ENCODE peak calls at places on chromosomes 2 and 18, in nine cellular contexts. One of them, this sample, is unnamed.

GRCh38 chr2:1493361-1494126 is 80.3 kb downstream of the TPO start:
- DNase-seq in heart right ventricle: no peak
- DNase-seq in colonic mucosa: no peak
- DNase-seq in fibroblast of villous mesenchyme: no peak
- DNase-seq in OCI-LY7: no peak
- DNase-seq in left ventricle myocardium inferior: no peak
- DNase-seq in GM12865: no peak
- DNase-seq in HFF-Myc: no peak
- DNase-seq in fibroblast of the aortic adventitia: no peak
- DNase-seq in this sample: no peak

GRCh38 chr2:41966431-41966893 is 81.4 kb upstream of the PKDCC start:
- DNase-seq in heart right ventricle: peak
- DNase-seq in colonic mucosa: peak
- DNase-seq in GM12865: no peak
- DNase-seq in fibroblast of the aortic adventitia: peak
- DNase-seq in OCI-LY7: no peak
- DNase-seq in left ventricle myocardium inferior: peak
- DNase-seq in HFF-Myc: peak
- DNase-seq in fibroblast of villous mesenchyme: peak
- DNase-seq in this sample: peak

GRCh38 chr2:157470321-157470720 is 26.4 kb upstream of the CYTIP start:
- DNase-seq in fibroblast of villous mesenchyme: no peak
- DNase-seq in heart right ventricle: no peak
- DNase-seq in colonic mucosa: no peak
- DNase-seq in HFF-Myc: no peak
- DNase-seq in left ventricle myocardium inferior: no peak
- DNase-seq in GM12865: peak
- DNase-seq in fibroblast of the aortic adventitia: no peak
- DNase-seq in OCI-LY7: peak
- DNase-seq in this sample: no peak

GRCh38 chr2:237601453-237602116 is 11.1 kb upstream of the RAB17 start:
- DNase-seq in OCI-LY7: no peak
- DNase-seq in GM12865: no peak
- DNase-seq in fibroblast of villous mesenchyme: no peak
- DNase-seq in fibroblast of the aortic adventitia: no peak
- DNase-seq in HFF-Myc: no peak
- DNase-seq in left ventricle myocardium inferior: no peak
- DNase-seq in heart right ventricle: no peak
- DNase-seq in colonic mucosa: no peak
- DNase-seq in this sample: no peak

GRCh38 chr2:10533811-10534321 is 85.7 kb upstream of the ODC1 start:
- DNase-seq in OCI-LY7: no peak
- DNase-seq in HFF-Myc: no peak
- DNase-seq in fibroblast of the aortic adventitia: peak
- DNase-seq in colonic mucosa: no peak
- DNase-seq in left ventricle myocardium inferior: no peak
- DNase-seq in GM12865: no peak
- DNase-seq in fibroblast of villous mesenchyme: peak
- DNase-seq in heart right ventricle: no peak
- DNase-seq in this sample: peak

GRCh38 chr2:97950329-97951154 is 45.2 kb downstream of the TMEM131 start:
- DNase-seq in OCI-LY7: no peak
- DNase-seq in fibroblast of the aortic adventitia: peak
- DNase-seq in GM12865: no peak
- DNase-seq in heart right ventricle: no peak
- DNase-seq in colonic mucosa: no peak
- DNase-seq in left ventricle myocardium inferior: no peak
- DNase-seq in HFF-Myc: peak
- DNase-seq in fibroblast of villous mesenchyme: peak
- DNase-seq in this sample: peak

GRCh38 chr18:4352746-4353522 is 102.2 kb downstream of the DLGAP1 start:
- DNase-seq in left ventricle myocardium inferior: no peak
- DNase-seq in fibroblast of the aortic adventitia: no peak
- DNase-seq in HFF-Myc: no peak
- DNase-seq in fibroblast of villous mesenchyme: peak
- DNase-seq in OCI-LY7: no peak
- DNase-seq in GM12865: no peak
- DNase-seq in colonic mucosa: no peak
- DNase-seq in heart right ventricle: no peak
- DNase-seq in this sample: no peak

GRCh38 chr18:32438173-32438572 is 32.5 kb downstream of the GAREM1 start:
- DNase-seq in colonic mucosa: no peak
- DNase-seq in left ventricle myocardium inferior: peak
- DNase-seq in OCI-LY7: no peak
- DNase-seq in GM12865: no peak
- DNase-seq in heart right ventricle: peak
- DNase-seq in fibroblast of villous mesenchyme: no peak
- DNase-seq in fibroblast of the aortic adventitia: no peak
- DNase-seq in HFF-Myc: no peak
- DNase-seq in this sample: no peak

GRCh38 chr2:127024769-127025356 is 82.1 kb downstream of the BIN1 start:
- DNase-seq in colonic mucosa: peak
- DNase-seq in HFF-Myc: no peak
- DNase-seq in GM12865: no peak
- DNase-seq in left ventricle myocardium inferior: no peak
- DNase-seq in fibroblast of villous mesenchyme: no peak
- DNase-seq in heart right ventricle: no peak
- DNase-seq in fibroblast of the aortic adventitia: no peak
- DNase-seq in OCI-LY7: no peak
- DNase-seq in this sample: no peak

GRCh38 chr2:85308951-85309555 is 18.7 kb downstream of the TGOLN2 start:
- DNase-seq in HFF-Myc: no peak
- DNase-seq in heart right ventricle: peak
- DNase-seq in GM12865: peak
- DNase-seq in fibroblast of the aortic adventitia: peak
- DNase-seq in left ventricle myocardium inferior: peak
- DNase-seq in fibroblast of villous mesenchyme: peak
- DNase-seq in OCI-LY7: no peak
- DNase-seq in colonic mucosa: peak
- DNase-seq in this sample: peak

GRCh38 chr2:143844986-143845385 is 674.9 kb downstream of the ZEB2 start:
- DNase-seq in heart right ventricle: no peak
- DNase-seq in OCI-LY7: no peak
- DNase-seq in fibroblast of the aortic adventitia: no peak
- DNase-seq in GM12865: no peak
- DNase-seq in colonic mucosa: no peak
- DNase-seq in HFF-Myc: no peak
- DNase-seq in fibroblast of villous mesenchyme: no peak
- DNase-seq in left ventricle myocardium inferior: no peak
- DNase-seq in this sample: peak

GRCh38 chr2:96647681-96648080 is 5.1 kb downstream of the FER1L5 start:
- DNase-seq in OCI-LY7: no peak
- DNase-seq in heart right ventricle: no peak
- DNase-seq in HFF-Myc: no peak
- DNase-seq in fibroblast of the aortic adventitia: no peak
- DNase-seq in left ventricle myocardium inferior: no peak
- DNase-seq in fibroblast of villous mesenchyme: no peak
- DNase-seq in GM12865: no peak
- DNase-seq in colonic mucosa: no peak
- DNase-seq in this sample: peak

GRCh38 chr2:86751778-86752177 is 31.7 kb downstream of the RMND5A start:
- DNase-seq in fibroblast of villous mesenchyme: no peak
- DNase-seq in heart right ventricle: no peak
- DNase-seq in left ventricle myocardium inferior: no peak
- DNase-seq in colonic mucosa: no peak
- DNase-seq in OCI-LY7: no peak
- DNase-seq in GM12865: no peak
- DNase-seq in HFF-Myc: no peak
- DNase-seq in fibroblast of the aortic adventitia: no peak
- DNase-seq in this sample: no peak

GRCh38 chr2:86747708-86748627 is 27.9 kb downstream of the RMND5A start:
- DNase-seq in fibroblast of the aortic adventitia: peak
- DNase-seq in HFF-Myc: no peak
- DNase-seq in fibroblast of villous mesenchyme: peak
- DNase-seq in OCI-LY7: peak
- DNase-seq in left ventricle myocardium inferior: no peak
- DNase-seq in GM12865: peak
- DNase-seq in colonic mucosa: peak
- DNase-seq in heart right ventricle: no peak
- DNase-seq in this sample: peak

GRCh38 chr2:86750240-86750839 is 30.2 kb downstream of the RMND5A start:
- DNase-seq in GM12865: no peak
- DNase-seq in heart right ventricle: no peak
- DNase-seq in OCI-LY7: peak
- DNase-seq in colonic mucosa: no peak
- DNase-seq in fibroblast of the aortic adventitia: no peak
- DNase-seq in left ventricle myocardium inferior: no peak
- DNase-seq in fibroblast of villous mesenchyme: peak
- DNase-seq in HFF-Myc: no peak
- DNase-seq in this sample: peak

GRCh38 chr2:86752934-86753333 is 32.8 kb downstream of the RMND5A start:
- DNase-seq in fibroblast of the aortic adventitia: no peak
- DNase-seq in OCI-LY7: no peak
- DNase-seq in left ventricle myocardium inferior: no peak
- DNase-seq in HFF-Myc: no peak
- DNase-seq in fibroblast of villous mesenchyme: no peak
- DNase-seq in GM12865: no peak
- DNase-seq in colonic mucosa: no peak
- DNase-seq in heart right ventricle: no peak
- DNase-seq in this sample: no peak

GRCh38 chr2:86753606-86754005 is 33.5 kb downstream of the RMND5A start:
- DNase-seq in left ventricle myocardium inferior: no peak
- DNase-seq in colonic mucosa: no peak
- DNase-seq in fibroblast of the aortic adventitia: peak
- DNase-seq in fibroblast of villous mesenchyme: no peak
- DNase-seq in GM12865: no peak
- DNase-seq in HFF-Myc: no peak
- DNase-seq in OCI-LY7: no peak
- DNase-seq in heart right ventricle: no peak
- DNase-seq in this sample: no peak
- TF ChIP-seq CTCF in left ventricle myocardium inferior: no peak
- TF ChIP-seq CTCF in colonic mucosa: no peak
- TF ChIP-seq CTCF in fibroblast of the aortic adventitia: no peak
- TF ChIP-seq CTCF in fibroblast of villous mesenchyme: no peak
- TF ChIP-seq CTCF in GM12865: no peak
- TF ChIP-seq CTCF in HFF-Myc: no peak
- TF ChIP-seq CTCF in OCI-LY7: no peak
- TF ChIP-seq CTCF in heart right ventricle: no peak
- TF ChIP-seq CTCF in this sample: no peak

GRCh38 chr2:180715044-180715443 is 265.4 kb upstream of the UBE2E3 start:
- DNase-seq in HFF-Myc: no peak
- DNase-seq in colonic mucosa: no peak
- DNase-seq in OCI-LY7: no peak
- DNase-seq in left ventricle myocardium inferior: no peak
- DNase-seq in fibroblast of villous mesenchyme: no peak
- DNase-seq in GM12865: no peak
- DNase-seq in fibroblast of the aortic adventitia: no peak
- DNase-seq in heart right ventricle: no peak
- DNase-seq in this sample: no peak

GRCh38 chr2:180720861-180721260 is 259.5 kb upstream of the UBE2E3 start:
- DNase-seq in fibroblast of the aortic adventitia: no peak
- DNase-seq in left ventricle myocardium inferior: no peak
- DNase-seq in GM12865: no peak
- DNase-seq in OCI-LY7: no peak
- DNase-seq in heart right ventricle: no peak
- DNase-seq in HFF-Myc: no peak
- DNase-seq in colonic mucosa: no peak
- DNase-seq in fibroblast of villous mesenchyme: no peak
- DNase-seq in this sample: no peak

GRCh38 chr2:180717588-180717987 is 262.8 kb upstream of the UBE2E3 start:
- DNase-seq in fibroblast of the aortic adventitia: no peak
- DNase-seq in colonic mucosa: no peak
- DNase-seq in OCI-LY7: no peak
- DNase-seq in left ventricle myocardium inferior: no peak
- DNase-seq in GM12865: no peak
- DNase-seq in heart right ventricle: no peak
- DNase-seq in fibroblast of villous mesenchyme: no peak
- DNase-seq in HFF-Myc: no peak
- DNase-seq in this sample: no peak

GRCh38 chr2:180716186-180717180 is 263.9 kb upstream of the UBE2E3 start:
- DNase-seq in OCI-LY7: no peak
- DNase-seq in HFF-Myc: no peak
- DNase-seq in colonic mucosa: no peak
- DNase-seq in heart right ventricle: no peak
- DNase-seq in left ventricle myocardium inferior: no peak
- DNase-seq in fibroblast of villous mesenchyme: no peak
- DNase-seq in GM12865: no peak
- DNase-seq in fibroblast of the aortic adventitia: peak
- DNase-seq in this sample: no peak
- H3K4me3 ChIP-seq in OCI-LY7: no peak
- H3K4me3 ChIP-seq in HFF-Myc: no peak
- H3K4me3 ChIP-seq in colonic mucosa: no peak
- H3K4me3 ChIP-seq in heart right ventricle: no peak
- H3K4me3 ChIP-seq in left ventricle myocardium inferior: no peak
- H3K4me3 ChIP-seq in fibroblast of villous mesenchyme: no peak
- H3K4me3 ChIP-seq in GM12865: no peak
- H3K4me3 ChIP-seq in fibroblast of the aortic adventitia: no peak
- H3K4me3 ChIP-seq in this sample: no peak

GRCh38 chr2:202035941-202036372 is 2.3 kb downstream of the FZD7 start:
- DNase-seq in left ventricle myocardium inferior: no peak
- DNase-seq in HFF-Myc: no peak
- DNase-seq in GM12865: peak
- DNase-seq in fibroblast of the aortic adventitia: peak
- DNase-seq in colonic mucosa: no peak
- DNase-seq in OCI-LY7: no peak
- DNase-seq in heart right ventricle: peak
- DNase-seq in fibroblast of villous mesenchyme: no peak
- DNase-seq in this sample: no peak

GRCh38 chr2:202036601-202037037 is 3.0 kb downstream of the FZD7 start:
- DNase-seq in GM12865: no peak
- DNase-seq in fibroblast of the aortic adventitia: peak
- DNase-seq in HFF-Myc: no peak
- DNase-seq in colonic mucosa: no peak
- DNase-seq in OCI-LY7: no peak
- DNase-seq in left ventricle myocardium inferior: no peak
- DNase-seq in heart right ventricle: peak
- DNase-seq in fibroblast of villous mesenchyme: peak
- DNase-seq in this sample: no peak

GRCh38 chr2:202033317-202034248 is at the start of gene FZD7:
- DNase-seq in left ventricle myocardium inferior: peak
- DNase-seq in GM12865: peak
- DNase-seq in heart right ventricle: peak
- DNase-seq in colonic mucosa: peak
- DNase-seq in HFF-Myc: peak
- DNase-seq in fibroblast of the aortic adventitia: peak
- DNase-seq in OCI-LY7: peak
- DNase-seq in fibroblast of villous mesenchyme: peak
- DNase-seq in this sample: peak

GRCh38 chr2:202034249-202035088 is 814 bp downstream of the FZD7 start:
- DNase-seq in left ventricle myocardium inferior: peak
- DNase-seq in fibroblast of the aortic adventitia: peak
- DNase-seq in GM12865: peak
- DNase-seq in heart right ventricle: peak
- DNase-seq in fibroblast of villous mesenchyme: peak
- DNase-seq in colonic mucosa: peak
- DNase-seq in OCI-LY7: no peak
- DNase-seq in HFF-Myc: no peak
- DNase-seq in this sample: no peak

GRCh38 chr2:202035089-202035940 is 1.7 kb downstream of the FZD7 start:
- DNase-seq in heart right ventricle: peak
- DNase-seq in fibroblast of the aortic adventitia: peak
- DNase-seq in GM12865: peak
- DNase-seq in fibroblast of villous mesenchyme: peak
- DNase-seq in OCI-LY7: no peak
- DNase-seq in HFF-Myc: no peak
- DNase-seq in colonic mucosa: peak
- DNase-seq in left ventricle myocardium inferior: peak
- DNase-seq in this sample: peak
- TF ChIP-seq CTCF in heart right ventricle: peak
- TF ChIP-seq CTCF in fibroblast of the aortic adventitia: peak
- TF ChIP-seq CTCF in GM12865: no peak
- TF ChIP-seq CTCF in fibroblast of villous mesenchyme: peak
- TF ChIP-seq CTCF in OCI-LY7: no peak
- TF ChIP-seq CTCF in HFF-Myc: peak
- TF ChIP-seq CTCF in colonic mucosa: peak
- TF ChIP-seq CTCF in left ventricle myocardium inferior: peak
- TF ChIP-seq CTCF in this sample: peak

GRCh38 chr18:74595425-74595824 is 2.2 kb upstream of the ZNF407 start:
- DNase-seq in OCI-LY7: no peak
- DNase-seq in GM12865: peak
- DNase-seq in fibroblast of the aortic adventitia: no peak
- DNase-seq in HFF-Myc: no peak
- DNase-seq in heart right ventricle: no peak
- DNase-seq in left ventricle myocardium inferior: no peak
- DNase-seq in fibroblast of villous mesenchyme: no peak
- DNase-seq in colonic mucosa: no peak
- DNase-seq in this sample: no peak
- H3K4me3 ChIP-seq in OCI-LY7: peak
- H3K4me3 ChIP-seq in GM12865: peak
- H3K4me3 ChIP-seq in fibroblast of the aortic adventitia: no peak
- H3K4me3 ChIP-seq in HFF-Myc: no peak
- H3K4me3 ChIP-seq in heart right ventricle: peak
- H3K4me3 ChIP-seq in left ventricle myocardium inferior: peak
- H3K4me3 ChIP-seq in fibroblast of villous mesenchyme: no peak
- H3K4me3 ChIP-seq in colonic mucosa: no peak
- H3K4me3 ChIP-seq in this sample: no peak